ENCODE peak calls at places on chromosomes 5 and 9, in six cellular contexts. F is H1, J is hepatocyte, X is OCI-LY7, C is PC-3, L is GM23338. V is an unnamed sample. For H3K4me1, the result is how much of the 10 kb centered on the place peaks cover.

GRCh38 chr5:67015577-67016290 is 180.9 kb downstream of the CD180 start:
- DNase-seq in F (no peak), J (peak), X (no peak), C (peak), L (no peak), V (no peak)

GRCh38 chr9:105295986-105296385 is 51.5 kb downstream of the SLC44A1 start:
- DNase-seq in F (no peak), J (no peak), X (no peak), C (no peak), L (peak), V (no peak)

GRCh38 chr5:66653380-66653779 is 57.2 kb downstream of the MAST4 start:
- DNase-seq in F (no peak), J (peak), X (no peak), C (peak), L (no peak), V (no peak)

GRCh38 chr9:5951686-5952211 is 61.1 kb downstream of the MLANA start:
- DNase-seq in F (no peak), J (no peak), X (no peak), C (peak), L (no peak), V (no peak)

GRCh38 chr9:7665874-7666273 is 133.7 kb downstream of the DMAC1 start:
- DNase-seq in F (no peak), J (no peak), X (no peak), C (no peak), L (peak), V (no peak)

GRCh38 chr5:109038209-109038840 is 290.6 kb downstream of the FER start:
- DNase-seq in F (no peak), J (no peak), X (no peak), C (peak), L (no peak), V (no peak)

GRCh38 chr9:115035872-115036612 is 81.9 kb downstream of the TNC start:
- DNase-seq in F (no peak), J (peak), X (no peak), C (no peak), L (peak), V (peak)

GRCh38 chr5:15386122-15386521 is 113.9 kb upstream of the FBXL7 start:
- DNase-seq in F (no peak), J (no peak), X (no peak), C (no peak), L (no peak), V (no peak)

GRCh38 chr9:105067895-105068580 is 140.1 kb upstream of the ABCA1 start:
- DNase-seq in F (no peak), J (no peak), X (no peak), C (peak), L (no peak), V (no peak)

GRCh38 chr9:134369416-134370212 is 43.4 kb downstream of the RXRA start:
- DNase-seq in F (no peak), J (no peak), X (no peak), C (no peak), L (no peak), V (no peak)

GRCh38 chr5:116947691-116948528 is 373.3 kb upstream of the SEMA6A start:
- DNase-seq in F (peak), J (peak), X (peak), C (peak), L (peak), V (peak)

GRCh38 chr5:59588922-59589321 is 304.6 kb downstream of the PDE4D start:
- DNase-seq in F (no peak), J (no peak), X (no peak), C (peak), L (no peak), V (no peak)

GRCh38 chr5:102700126-102700851 is 54.8 kb upstream of the PAM start:
- DNase-seq in F (no peak), J (no peak), X (no peak), C (no peak), L (no peak), V (no peak)

GRCh38 chr9:74036549-74037231 is 460.4 kb upstream of the RORB start:
- DNase-seq in F (no peak), J (no peak), X (no peak), C (no peak), L (no peak), V (no peak)

GRCh38 chr9:78298046-78298511 is 1.2 kb downstream of the PSAT1 start:
- DNase-seq in F (peak), J (no peak), X (no peak), C (peak), L (peak), V (no peak)

GRCh38 chr5:72451771-72452505 is 55.3 kb downstream of the ZNF366 start:
- DNase-seq in F (no peak), J (peak), X (peak), C (peak), L (no peak), V (peak)

DNA sequence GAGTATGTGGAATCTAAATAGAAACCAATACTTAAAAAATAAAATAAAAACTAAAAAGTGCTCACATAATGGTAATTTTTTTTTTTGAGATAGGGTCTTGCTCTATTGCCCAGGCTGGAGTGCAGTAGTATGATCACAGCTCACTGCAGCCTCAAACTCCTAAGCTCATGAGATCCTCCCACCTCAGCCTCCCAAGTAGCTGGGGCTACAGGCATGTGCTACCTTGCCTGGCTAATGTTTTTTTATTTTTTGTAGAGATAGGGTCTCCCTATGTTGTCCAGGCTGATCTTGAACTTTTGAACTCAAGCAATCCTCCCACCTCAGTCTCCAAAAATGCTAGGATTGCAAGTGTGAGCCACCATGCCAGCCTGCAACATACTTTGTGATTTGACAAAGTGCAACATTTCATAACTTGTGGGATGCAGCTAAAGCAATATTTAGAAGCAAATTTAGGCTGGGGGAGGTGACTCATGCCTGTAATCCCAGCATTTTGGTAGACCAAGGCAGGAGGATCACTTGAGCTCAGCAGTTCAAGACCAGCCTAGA is 18.4 kb downstream of the AP3B1 start:
- DNase-seq in F (no peak), J (no peak), X (no peak), C (no peak), L (no peak), V (no peak)
- H3K4me2 ChIP-seq in F (no peak), J (no peak), X (no peak), C (no peak), L (no peak), V (no peak)

DNA sequence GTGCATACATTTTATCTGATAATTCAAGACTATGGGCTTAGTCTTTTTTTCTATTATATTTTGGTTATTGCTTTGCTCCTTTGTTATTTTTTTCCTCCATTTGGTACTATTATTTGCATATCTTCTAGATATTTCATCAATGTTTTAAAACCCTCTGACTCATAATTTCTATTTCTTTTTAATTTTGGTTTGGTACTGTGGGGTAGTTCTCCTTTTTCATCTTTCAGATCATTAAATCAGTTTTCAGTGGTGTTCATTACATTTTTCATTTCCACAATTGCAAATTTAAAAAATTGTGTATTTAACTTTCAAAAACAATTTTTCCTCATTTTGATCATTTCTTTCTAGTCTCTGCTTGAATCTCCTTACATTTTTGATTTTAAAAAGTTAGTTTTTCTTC is 7.5 kb upstream of the FRMPD1 start:
- DNase-seq in F (no peak), J (no peak), X (no peak), C (no peak), L (no peak), V (no peak)
- H3K4me1 ChIP-seq in F (under half), J (under half), X (under half), C (under half), L (under half), V (under half)

GRCh38 chr5:159311063-159311462 is 19.2 kb downstream of the IL12B start:
- DNase-seq in F (no peak), J (no peak), X (no peak), C (no peak), L (no peak), V (no peak)
- H3K4me3 ChIP-seq in F (peak), J (peak), X (no peak), C (peak), L (peak), V (peak)

GRCh38 chr5:62326302-62326701 is 20.3 kb downstream of the KIF2A start:
- DNase-seq in F (no peak), J (no peak), X (peak), C (no peak), L (no peak), V (no peak)
- H3K4me2 ChIP-seq in F (no peak), J (no peak), X (no peak), C (no peak), L (peak), V (no peak)

DNA sequence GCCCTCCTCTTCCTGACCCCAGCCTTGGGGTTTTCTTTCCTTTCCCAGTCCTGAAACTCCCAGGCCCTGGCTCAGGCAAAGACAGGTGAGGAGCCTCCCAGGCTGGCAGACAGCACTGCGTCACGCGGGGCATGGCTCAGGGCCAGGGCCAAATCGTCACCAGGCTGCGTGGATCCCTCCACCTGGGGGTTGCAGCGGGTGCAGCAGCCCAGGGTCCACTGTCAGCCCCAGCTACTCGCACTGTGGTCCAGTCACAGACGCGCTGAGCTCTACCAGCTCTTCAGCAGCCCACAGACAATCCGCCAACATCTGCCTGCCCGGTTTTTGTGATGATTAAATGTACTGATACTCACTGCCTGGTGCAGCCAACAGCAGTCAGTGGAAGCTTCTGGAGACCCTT is 12.1 kb downstream of the FAM78A start:
- DNase-seq in F (peak), J (no peak), X (no peak), C (no peak), L (no peak), V (no peak)
- H3K4me1 ChIP-seq in F (under half), J (under half), X (half or more), C (under half), L (under half), V (under half)

GRCh38 chr5:141077826-141078225 is 16.6 kb upstream of the PCDHB2 start:
- DNase-seq in F (no peak), J (no peak), X (no peak), C (no peak), L (peak), V (no peak)
- H3K4me3 ChIP-seq in F (no peak), J (no peak), X (no peak), C (no peak), L (peak), V (no peak)

V was measured in Karpas-422.